ENCODE peak calls at places on chromosomes 1 and 21, in six cellular contexts. J is esophagus muscularis mucosa, Z is sigmoid colon, C is transverse colon, A is upper lobe of left lung, W is A549. P is an unnamed sample. For H3K4me1, the result is how much of the 10 kb centered on the place peaks cover.

GRCh38 chr1:85264150-85264549 is 4.7 kb upstream of the C1orf52 start:
- DNase-seq in J (no peak), C (no peak), W (no peak), A (no peak), Z (no peak), P (no peak)

GRCh38 chr1:88079036-88079435 is 605.0 kb upstream of the PKN2 start:
- DNase-seq in C (no peak), Z (no peak), A (no peak), W (no peak), J (no peak), P (no peak)

GRCh38 chr1:153774780-153775431 is at the start of gene SLC27A3:
- DNase-seq in Z (peak), C (peak), J (peak), W (no peak), A (peak), P (peak)

GRCh38 chr1:6470132-6471085 is 4.4 kb upstream of the TNFRSF25 start:
- DNase-seq in Z (no peak), A (peak), W (no peak), C (no peak), J (no peak), P (no peak)

GRCh38 chr1:80509965-80510522 is 1290.7 kb upstream of the ADGRL2 start:
- DNase-seq in A (no peak), C (no peak), J (no peak), Z (no peak), W (no peak), P (no peak)

GRCh38 chr1:94697839-94698238 is 122.3 kb upstream of the SLC44A3 start:
- DNase-seq in J (no peak), C (no peak), A (no peak), W (no peak), Z (no peak), P (no peak)

GRCh38 chr1:9841460-9841859 is 17.7 kb upstream of the CLSTN1 start:
- DNase-seq in W (no peak), C (no peak), Z (no peak), A (no peak), J (no peak), P (no peak)

GRCh38 chr1:94269921-94270320 is 32.5 kb upstream of the ARHGAP29 start:
- DNase-seq in C (no peak), W (no peak), Z (no peak), A (no peak), J (no peak), P (no peak)

GRCh38 chr1:184905601-184906322 is 68.5 kb downstream of the NIBAN1 start:
- DNase-seq in J (no peak), A (no peak), Z (no peak), W (no peak), C (peak), P (no peak)

GRCh38 chr1:193115629-193116227 is 6.1 kb upstream of the CDC73 start:
- DNase-seq in J (no peak), Z (peak), C (no peak), W (peak), A (no peak), P (no peak)

GRCh38 chr1:116921301-116921885 is 11.7 kb downstream of the PTGFRN start:
- DNase-seq in A (no peak), C (no peak), Z (peak), W (no peak), J (no peak), P (no peak)

GRCh38 chr1:30371179-30371788 is 352.1 kb downstream of the MATN1 start:
- DNase-seq in Z (peak), C (no peak), J (peak), A (no peak), W (no peak), P (no peak)

GRCh38 chr1:72485786-72486185 is 203.4 kb upstream of the NEGR1 start:
- DNase-seq in C (no peak), A (no peak), Z (no peak), W (no peak), J (no peak), P (no peak)

GRCh38 chr21:45157932-45158331 is 83.6 kb downstream of the ADARB1 start:
- DNase-seq in C (no peak), Z (no peak), A (no peak), W (no peak), J (peak), P (no peak)

GRCh38 chr1:198253668-198254067 is 96.9 kb downstream of the NEK7 start:
- DNase-seq in C (no peak), J (no peak), Z (no peak), W (no peak), A (no peak), P (no peak)

GRCh38 chr1:211019266-211019665 is 114.7 kb downstream of the KCNH1 start:
- DNase-seq in W (no peak), C (no peak), A (no peak), J (no peak), Z (no peak), P (no peak)

GRCh38 chr1:33410091-33410701 is 20.7 kb downstream of the PHC2 start:
- DNase-seq in A (no peak), Z (no peak), J (no peak), W (no peak), C (no peak), P (no peak)

GRCh38 chr1:95312181-95312580 is 78.2 kb downstream of the RWDD3 start:
- DNase-seq in C (no peak), Z (no peak), A (no peak), W (no peak), J (no peak), P (no peak)

GRCh38 chr1:201493757-201494617 is 12.9 kb downstream of the CSRP1 start:
- DNase-seq in A (peak), J (no peak), W (no peak), Z (peak), C (no peak), P (no peak)

GRCh38 chr1:168321945-168322344 is 41.3 kb downstream of the TBX19 start:
- DNase-seq in Z (no peak), A (no peak), C (no peak), J (no peak), W (no peak), P (no peak)

GRCh38 chr21:41402231-41402630 is 23.8 kb upstream of the MX1 start:
- DNase-seq in J (no peak), A (no peak), W (no peak), Z (no peak), C (no peak), P (no peak)

GRCh38 chr1:156291226-156292061 is 4.0 kb downstream of the GLMP start:
- DNase-seq in C (peak), A (peak), Z (peak), W (peak), J (peak), P (peak)

GRCh38 chr1:186418503-186418902 is 42.4 kb downstream of the PDC start:
- DNase-seq in C (no peak), A (no peak), W (no peak), Z (no peak), J (no peak), P (no peak)

GRCh38 chr1:14687147-14687546 is 88.7 kb downstream of the KAZN start:
- DNase-seq in C (no peak), W (no peak), A (no peak), Z (no peak), J (no peak), P (no peak)

GRCh38 chr1:64539808-64540207 is 69.9 kb downstream of the CACHD1 start:
- DNase-seq in W (no peak), J (no peak), Z (peak), A (no peak), C (peak), P (peak)

GRCh38 chr1:154499446-154499845 is 2.6 kb upstream of the TDRD10 start:
- DNase-seq in Z (no peak), W (no peak), C (no peak), J (no peak), A (no peak), P (no peak)

GRCh38 chr1:155000475-155000724 is 2.2 kb upstream of the ZBTB7B start:
- DNase-seq in Z (no peak), C (peak), A (no peak), W (peak), J (no peak), P (no peak)

GRCh38 chr1:3672971-3673361 is 20.6 kb downstream of the TP73 start:
- DNase-seq in Z (peak), A (peak), J (no peak), W (no peak), C (no peak), P (no peak)

GRCh38 chr1:111290640-111291039 is at the start of gene CHIA:
- DNase-seq in Z (no peak), C (no peak), A (no peak), J (no peak), W (no peak), P (no peak)

GRCh38 chr1:183277821-183278735 is 92.0 kb downstream of the LAMC2 start:
- DNase-seq in C (no peak), W (no peak), A (no peak), Z (no peak), J (no peak), P (no peak)

GRCh38 chr1:151774540-151774939 is 11.2 kb upstream of the MRPL9 start:
- DNase-seq in W (no peak), A (no peak), C (no peak), Z (no peak), J (no peak), P (no peak)
- TF ChIP-seq EP300 in W (no peak), A (no peak), C (no peak), Z (no peak), J (no peak), P (no peak)

DNA sequence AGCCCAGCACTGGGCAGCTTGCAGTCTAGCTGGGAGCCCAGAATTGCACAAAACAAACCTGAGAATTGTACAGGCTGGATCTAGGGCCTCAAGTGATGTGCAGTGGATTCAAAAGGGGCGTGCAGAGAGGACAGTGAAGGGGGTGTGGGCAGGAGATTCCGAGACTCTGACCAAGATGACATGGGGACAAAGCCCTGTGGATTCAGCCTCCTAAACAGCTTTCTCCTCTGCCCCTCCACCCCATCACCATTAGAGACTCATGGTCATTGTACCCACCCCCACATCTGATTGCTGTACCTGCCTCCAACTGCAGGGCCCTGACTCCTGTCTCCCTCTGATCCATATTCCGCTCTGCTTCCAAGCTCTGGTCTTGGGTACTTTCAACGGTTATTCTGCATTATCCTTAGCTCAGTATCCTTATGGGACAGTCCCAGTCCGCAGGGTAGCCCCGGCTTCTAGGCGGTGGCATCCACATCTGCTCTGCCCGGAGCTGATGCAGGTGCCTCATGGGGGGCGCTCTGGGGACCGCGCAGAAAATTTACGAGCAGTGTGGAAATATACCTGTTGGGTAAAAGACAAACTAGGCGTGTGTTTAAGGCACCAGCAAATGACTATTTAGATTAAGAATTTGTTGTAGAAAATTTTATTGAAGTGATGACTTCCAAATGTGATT is 1.7 kb upstream of the BMP8A start:
- DNase-seq in A (no peak), Z (no peak), J (no peak), W (no peak), C (no peak), P (no peak)
- H3K4me1 ChIP-seq in A (under half), Z (under half), J (under half), W (under half), C (under half), P (under half)

DNA sequence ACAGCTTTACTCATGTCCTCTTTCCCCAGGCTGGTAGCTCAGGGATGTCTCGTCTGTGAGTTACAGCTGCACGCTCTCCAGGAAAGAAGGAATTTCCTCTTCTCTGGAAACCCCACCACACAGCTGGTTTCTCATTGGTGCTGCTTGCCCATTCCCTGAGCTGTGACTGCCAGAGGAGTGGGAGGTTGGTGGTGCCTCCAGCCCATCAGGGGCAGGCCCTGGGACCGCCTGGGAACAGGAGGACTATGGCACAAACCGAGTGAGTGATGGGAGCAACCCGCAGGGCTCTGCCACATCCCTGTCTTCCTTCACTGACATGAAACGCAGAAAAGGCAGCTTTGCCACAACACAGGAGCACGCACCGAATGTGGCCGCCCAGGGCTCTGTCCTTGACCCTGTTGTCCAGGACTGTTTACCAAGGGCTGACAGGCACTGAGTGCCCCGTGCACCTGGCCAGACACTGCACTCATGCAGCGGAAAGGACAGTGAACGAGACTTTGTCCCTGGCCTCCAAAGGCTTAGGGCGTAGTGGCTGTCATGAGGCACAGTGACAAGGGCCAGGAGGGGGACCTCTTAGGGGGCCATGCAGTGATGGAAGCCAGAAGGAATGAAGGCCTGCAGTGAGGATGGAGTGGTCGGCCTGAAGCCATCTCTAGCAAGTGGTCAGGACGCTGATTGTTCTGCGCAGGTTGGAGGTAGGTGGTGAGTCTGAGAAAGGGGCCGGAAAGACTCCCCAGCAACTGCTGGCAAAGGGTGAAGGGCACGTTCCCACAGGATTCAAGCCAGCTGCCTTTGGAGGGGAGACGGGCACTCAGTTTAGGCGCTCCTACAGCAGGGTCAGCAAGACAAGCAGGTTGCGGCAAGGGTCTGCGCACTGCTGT is 1.7 kb upstream of the CCNL2 start:
- DNase-seq in C (no peak), J (no peak), W (no peak), Z (no peak), A (no peak), P (no peak)
- TF ChIP-seq EP300 in C (no peak), J (no peak), W (no peak), Z (no peak), A (no peak), P (no peak)

GRCh38 chr1:225447001-225447615 is 19.3 kb upstream of the LBR start:
- DNase-seq in A (no peak), W (no peak), Z (no peak), C (no peak), J (no peak), P (no peak)
- H3K4me1 ChIP-seq in A (under half), W (under half), Z (under half), C (half or more), J (half or more), P (under half)

GRCh38 chr1:110107867-110108469 is 4.3 kb upstream of the UBL4B start:
- DNase-seq in W (no peak), A (no peak), Z (no peak), J (no peak), C (no peak), P (no peak)
- TF ChIP-seq EP300 in W (no peak), A (no peak), Z (no peak), J (no peak), C (no peak), P (no peak)

DNA sequence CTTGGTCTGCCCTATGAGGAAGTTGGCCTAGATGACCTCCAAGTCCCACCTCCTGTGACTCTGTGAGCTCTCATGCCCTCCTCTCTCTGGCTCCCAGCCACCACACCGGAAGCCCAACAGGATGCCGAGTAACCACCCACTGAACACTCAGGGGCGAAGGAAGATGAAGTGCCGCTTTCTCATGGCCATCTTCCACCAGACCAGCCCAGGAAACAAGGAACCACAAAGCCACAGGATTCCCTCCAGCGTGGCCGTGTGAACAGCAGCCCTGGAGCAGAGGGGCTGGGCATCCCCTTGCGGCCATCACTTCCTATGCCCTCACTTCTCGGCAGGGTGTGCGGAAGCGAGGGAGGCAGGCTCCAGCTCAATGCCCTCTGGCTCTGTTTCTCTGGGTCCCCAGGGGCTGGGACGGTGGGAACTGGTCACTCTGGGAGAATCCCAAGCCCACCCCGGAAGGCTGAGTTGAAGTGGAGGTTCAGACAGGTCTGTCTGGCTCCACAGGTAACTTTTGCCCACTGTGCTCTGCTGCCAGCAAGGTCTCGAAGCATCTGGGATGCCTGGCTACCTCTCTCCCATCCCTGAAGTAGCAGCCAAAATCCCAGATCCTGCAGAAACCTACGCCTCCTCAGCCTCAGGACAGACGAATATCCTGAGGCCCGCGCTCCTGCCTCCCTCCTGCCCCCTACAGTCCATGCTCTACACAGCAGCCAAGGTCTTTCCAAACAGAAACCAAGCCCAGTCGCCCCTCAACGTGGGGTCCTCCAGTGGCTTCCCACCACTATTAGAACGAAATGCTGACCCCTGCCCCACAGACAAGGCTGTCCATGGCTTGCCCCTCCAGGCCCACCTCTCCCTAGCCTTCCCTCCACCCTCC is 44.2 kb upstream of the ECE1 start:
- DNase-seq in C (peak), A (no peak), W (peak), Z (peak), J (no peak), P (peak)
- H3K4me1 ChIP-seq in C (half or more), A (half or more), W (half or more), Z (under half), J (half or more), P (under half)

GRCh38 chr1:1573843-1574720 is 581 bp downstream of the SSU72 start:
- DNase-seq in Z (peak), A (no peak), J (no peak), C (peak), W (peak), P (peak)

GRCh38 chr1:1569341-1569740 is 5.3 kb downstream of the SSU72 start:
- DNase-seq in W (no peak), C (no peak), J (no peak), Z (no peak), A (no peak), P (no peak)

GRCh38 chr1:1577367-1578011 is 2.8 kb upstream of the SSU72 start:
- DNase-seq in A (no peak), Z (no peak), C (peak), J (no peak), W (no peak), P (no peak)

GRCh38 chr1:1578371-1578940 is 3.8 kb upstream of the SSU72 start:
- DNase-seq in Z (no peak), C (no peak), J (no peak), A (peak), W (no peak), P (no peak)

DNA sequence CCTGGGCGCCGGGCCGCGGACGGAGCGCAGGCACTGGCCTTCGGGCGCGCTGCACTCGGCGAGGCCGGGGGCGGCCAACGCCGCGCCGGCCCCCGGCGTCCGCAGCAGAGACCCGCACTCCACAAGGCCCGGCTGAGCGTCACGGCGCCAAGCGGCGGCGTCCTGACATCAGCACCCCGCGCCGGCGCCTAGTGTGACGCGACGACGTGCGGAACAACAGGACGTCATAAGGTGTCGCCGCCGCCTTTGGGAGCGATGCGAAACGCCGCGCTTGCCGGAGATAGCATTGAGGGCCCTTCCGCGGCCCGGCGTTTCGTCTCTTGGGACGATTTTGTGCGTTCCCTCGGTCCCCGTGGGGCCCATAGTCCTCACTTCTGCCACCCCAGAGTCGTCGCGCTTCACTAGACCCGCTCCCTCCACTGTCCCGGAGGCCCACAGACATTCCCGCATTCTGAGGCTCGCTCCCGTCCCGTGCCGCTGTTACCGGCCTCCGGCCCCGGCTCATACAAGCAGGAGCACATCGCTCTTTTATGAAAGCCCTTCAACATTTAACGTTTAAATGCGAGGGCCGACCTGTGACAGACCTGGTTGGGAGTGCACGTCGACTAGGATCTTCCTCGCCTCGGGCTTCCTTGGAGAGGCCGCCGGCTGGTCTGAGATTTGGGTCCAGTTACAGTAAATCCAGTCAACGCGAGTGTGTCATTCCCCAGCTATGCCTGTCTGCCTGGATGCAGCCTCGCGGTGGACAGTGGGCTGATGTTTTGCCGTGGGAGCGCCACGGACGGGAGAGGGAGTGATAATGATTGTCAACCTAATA is at the start of gene SSU72:
- DNase-seq in A (peak), Z (peak), W (peak), J (peak), C (peak), P (peak)
- TF ChIP-seq EP300 in A (no peak), Z (no peak), W (no peak), J (no peak), C (peak), P (peak)

GRCh38 chr1:19465650-19466049 is 19.7 kb downstream of the CAPZB start:
- DNase-seq in W (no peak), J (no peak), Z (no peak), A (no peak), C (no peak), P (no peak)
- H3K4me1 ChIP-seq in W (under half), J (half or more), Z (under half), A (half or more), C (half or more), P (half or more)